ENCODE peak calls at places on chromosomes 1 and 21, in four cellular contexts. One of them, this sample, is unnamed.

GRCh38 chr21:28624626-28625025 is 368.1 kb downstream of the LTN1 start:
- DNase-seq in uterus: no peak
- DNase-seq in ovary: no peak
- DNase-seq in heart left ventricle: no peak
- DNase-seq in this sample: no peak

GRCh38 chr1:208308221-208308620 is 64.0 kb upstream of the PLXNA2 start:
- DNase-seq in uterus: no peak
- DNase-seq in ovary: no peak
- DNase-seq in heart left ventricle: no peak
- DNase-seq in this sample: no peak

GRCh38 chr21:26814374-26814773 is 30.8 kb downstream of the ADAMTS1 start:
- DNase-seq in uterus: no peak
- DNase-seq in ovary: no peak
- DNase-seq in heart left ventricle: no peak
- DNase-seq in this sample: no peak

GRCh38 chr1:174218983-174219382 is 59.7 kb downstream of the RABGAP1L start:
- DNase-seq in uterus: no peak
- DNase-seq in ovary: no peak
- DNase-seq in heart left ventricle: no peak
- DNase-seq in this sample: no peak

GRCh38 chr1:117707371-117707770 is 101.5 kb downstream of the TENT5C start:
- DNase-seq in uterus: no peak
- DNase-seq in ovary: no peak
- DNase-seq in heart left ventricle: no peak
- DNase-seq in this sample: no peak

GRCh38 chr1:40161888-40162397 is 756 bp downstream of the RLF start:
- DNase-seq in uterus: no peak
- DNase-seq in ovary: no peak
- DNase-seq in heart left ventricle: no peak
- DNase-seq in this sample: no peak

GRCh38 chr1:37999434-38000232 is 5.7 kb downstream of the FHL3 start:
- DNase-seq in uterus: peak
- DNase-seq in ovary: peak
- DNase-seq in heart left ventricle: peak
- DNase-seq in this sample: peak

GRCh38 chr1:178682886-178683285 is 42.2 kb upstream of the RALGPS2 start:
- DNase-seq in uterus: no peak
- DNase-seq in ovary: no peak
- DNase-seq in heart left ventricle: no peak
- DNase-seq in this sample: no peak

GRCh38 chr1:223718850-223719249 is 6.5 kb downstream of the CAPN2 start:
- DNase-seq in uterus: no peak
- DNase-seq in ovary: no peak
- DNase-seq in heart left ventricle: no peak
- DNase-seq in this sample: no peak

GRCh38 chr1:33387512-33388079 is 43.3 kb downstream of the PHC2 start:
- DNase-seq in uterus: no peak
- DNase-seq in ovary: no peak
- DNase-seq in heart left ventricle: no peak
- DNase-seq in this sample: no peak

GRCh38 chr1:47644216-47644581 is 206.4 kb downstream of the FOXD2 start:
- DNase-seq in uterus: no peak
- DNase-seq in ovary: no peak
- DNase-seq in heart left ventricle: no peak
- DNase-seq in this sample: no peak

GRCh38 chr1:223016381-223016780 is 126.7 kb downstream of the TLR5 start:
- DNase-seq in uterus: no peak
- DNase-seq in ovary: no peak
- DNase-seq in heart left ventricle: no peak
- DNase-seq in this sample: no peak

GRCh38 chr1:117231748-117232373 is 21.1 kb upstream of the VTCN1 start:
- DNase-seq in uterus: peak
- DNase-seq in ovary: no peak
- DNase-seq in heart left ventricle: no peak
- DNase-seq in this sample: no peak

GRCh38 chr1:231522038-231522437 is 6.4 kb upstream of the TSNAX start:
- DNase-seq in uterus: no peak
- DNase-seq in ovary: no peak
- DNase-seq in heart left ventricle: no peak
- DNase-seq in this sample: no peak

GRCh38 chr1:210587547-210587946 is 258.8 kb downstream of the HHAT start:
- DNase-seq in uterus: no peak
- DNase-seq in ovary: no peak
- DNase-seq in heart left ventricle: no peak
- DNase-seq in this sample: no peak

GRCh38 chr21:45640888-45641479 is 2.5 kb upstream of the PCBP3 start:
- DNase-seq in uterus: no peak
- DNase-seq in ovary: peak
- DNase-seq in heart left ventricle: no peak
- DNase-seq in this sample: no peak

GRCh38 chr1:20588634-20589225 is at the start of gene CDA:
- DNase-seq in uterus: peak
- DNase-seq in ovary: no peak
- DNase-seq in heart left ventricle: peak
- DNase-seq in this sample: no peak

GRCh38 chr1:222904451-222904850 is 89.6 kb downstream of the DISP1 start:
- DNase-seq in uterus: no peak
- DNase-seq in ovary: no peak
- DNase-seq in heart left ventricle: no peak
- DNase-seq in this sample: no peak

GRCh38 chr1:171506525-171507304 is 21.4 kb downstream of the PRRC2C start:
- DNase-seq in uterus: no peak
- DNase-seq in ovary: no peak
- DNase-seq in heart left ventricle: no peak
- DNase-seq in this sample: no peak

GRCh38 chr1:155207578-155208405 is at the start of gene THBS3:
- DNase-seq in uterus: peak
- DNase-seq in ovary: peak
- DNase-seq in heart left ventricle: peak
- DNase-seq in this sample: no peak

GRCh38 chr1:17441265-17441992 is 2.0 kb upstream of the RCC2 start:
- DNase-seq in uterus: no peak
- DNase-seq in ovary: no peak
- DNase-seq in heart left ventricle: no peak
- DNase-seq in this sample: no peak

GRCh38 chr1:101371259-101371658 is 134.4 kb downstream of the S1PR1 start:
- DNase-seq in uterus: no peak
- DNase-seq in ovary: no peak
- DNase-seq in heart left ventricle: no peak
- DNase-seq in this sample: no peak

GRCh38 chr1:23838401-23838866 is 13.2 kb upstream of the HMGCL start:
- DNase-seq in uterus: peak
- DNase-seq in ovary: peak
- DNase-seq in heart left ventricle: peak
- DNase-seq in this sample: peak

GRCh38 chr1:213829806-213830205 is 158.0 kb upstream of the PROX1 start:
- DNase-seq in uterus: no peak
- DNase-seq in ovary: no peak
- DNase-seq in heart left ventricle: no peak
- DNase-seq in this sample: no peak

GRCh38 chr1:161389691-161390558 is 22.2 kb upstream of the CFAP126 start:
- DNase-seq in uterus: peak
- DNase-seq in ovary: peak
- DNase-seq in heart left ventricle: peak
- DNase-seq in this sample: peak

GRCh38 chr1:228101994-228102790 is 933 bp downstream of the C1orf35 start:
- DNase-seq in uterus: no peak
- DNase-seq in ovary: peak
- DNase-seq in heart left ventricle: no peak
- DNase-seq in this sample: peak
- TF ChIP-seq CTCF in uterus: no peak
- TF ChIP-seq CTCF in ovary: no peak
- TF ChIP-seq CTCF in heart left ventricle: peak
- TF ChIP-seq CTCF in this sample: no peak

DNA sequence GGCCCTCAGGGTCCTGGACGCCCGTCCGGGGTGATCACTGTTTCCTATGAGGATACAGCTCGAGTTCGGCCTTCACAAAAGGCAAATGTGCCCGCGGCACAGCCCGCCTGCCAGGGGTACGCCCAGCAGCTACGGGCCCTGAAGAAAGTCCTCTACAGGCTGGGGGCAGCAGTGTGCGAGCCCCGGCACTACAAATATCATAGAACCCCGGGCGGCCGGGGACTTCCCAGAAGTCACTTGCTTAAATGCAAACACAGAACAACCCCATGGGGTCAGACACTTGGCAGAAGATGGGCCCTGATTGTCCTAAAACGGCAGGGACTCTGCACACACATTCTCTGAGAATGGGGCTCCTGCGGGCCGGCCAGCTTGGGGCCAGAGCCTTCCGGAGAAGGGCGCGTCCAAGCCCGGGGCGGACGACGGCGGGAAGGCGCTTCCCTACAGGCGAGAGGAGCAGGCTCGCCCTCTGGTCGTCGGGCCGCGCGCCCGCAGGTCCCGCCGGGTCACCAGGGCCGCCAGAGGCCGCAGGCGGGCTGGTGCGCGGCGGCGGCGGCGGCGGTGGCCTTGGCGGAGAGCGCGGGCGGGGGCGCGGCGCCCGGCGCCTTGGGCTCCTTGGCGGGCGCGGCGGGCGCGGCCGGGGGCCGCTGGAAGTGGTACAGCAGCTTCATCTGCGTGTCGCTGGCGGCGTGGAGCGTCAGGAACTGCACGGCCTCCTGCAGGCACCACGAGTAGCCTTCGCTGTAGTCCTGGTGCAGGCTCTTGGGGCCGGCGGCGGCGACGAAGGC is 905 bp downstream of the HES5 start:
- DNase-seq in uterus: no peak
- DNase-seq in ovary: no peak
- DNase-seq in heart left ventricle: no peak
- DNase-seq in this sample: no peak
- H3K4me3 ChIP-seq in uterus: no peak
- H3K4me3 ChIP-seq in ovary: no peak
- H3K4me3 ChIP-seq in heart left ventricle: peak
- H3K4me3 ChIP-seq in this sample: no peak

GRCh38 chr1:238649200-238649599 is 737.2 kb upstream of the CHRM3 start:
- DNase-seq in uterus: no peak
- DNase-seq in ovary: no peak
- DNase-seq in heart left ventricle: no peak
- DNase-seq in this sample: no peak

GRCh38 chr1:238652346-238652968 is 733.9 kb upstream of the CHRM3 start:
- DNase-seq in uterus: no peak
- DNase-seq in ovary: no peak
- DNase-seq in heart left ventricle: no peak
- DNase-seq in this sample: no peak

GRCh38 chr1:238648296-238648695 is 738.1 kb upstream of the CHRM3 start:
- DNase-seq in uterus: no peak
- DNase-seq in ovary: no peak
- DNase-seq in heart left ventricle: no peak
- DNase-seq in this sample: no peak

GRCh38 chr1:238648756-238649155 is 737.6 kb upstream of the CHRM3 start:
- DNase-seq in uterus: no peak
- DNase-seq in ovary: no peak
- DNase-seq in heart left ventricle: no peak
- DNase-seq in this sample: no peak

DNA sequence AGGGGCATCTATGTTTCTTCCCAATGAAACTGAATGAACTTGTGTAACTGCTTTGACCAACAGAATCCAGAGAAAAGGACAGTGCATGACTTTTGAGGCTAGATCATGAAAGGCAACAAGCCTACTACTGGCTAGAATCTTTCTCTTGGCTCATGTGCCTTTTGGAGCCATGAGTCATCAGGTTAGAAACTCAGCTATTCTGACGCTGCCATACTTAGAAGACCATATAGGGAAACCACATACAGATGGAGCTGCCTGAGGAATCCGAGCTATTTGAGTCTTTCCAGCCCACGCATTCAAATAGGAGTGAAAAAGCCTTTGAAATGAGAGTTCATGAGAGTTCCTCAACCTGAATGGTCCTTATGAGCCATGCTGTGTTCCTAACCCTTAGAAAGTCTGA is 738.5 kb upstream of the CHRM3 start:
- DNase-seq in uterus: no peak
- DNase-seq in ovary: no peak
- DNase-seq in heart left ventricle: no peak
- DNase-seq in this sample: no peak
- TF ChIP-seq POLR2A in uterus: no peak
- TF ChIP-seq POLR2A in ovary: no peak
- TF ChIP-seq POLR2A in heart left ventricle: no peak
- TF ChIP-seq POLR2A in this sample: no peak

GRCh38 chr1:70142120-70142519 is 63.3 kb downstream of the LRRC40 start:
- DNase-seq in uterus: no peak
- DNase-seq in ovary: no peak
- DNase-seq in heart left ventricle: no peak
- DNase-seq in this sample: no peak
- TF ChIP-seq CTCF in uterus: no peak
- TF ChIP-seq CTCF in ovary: no peak
- TF ChIP-seq CTCF in heart left ventricle: peak
- TF ChIP-seq CTCF in this sample: no peak

GRCh38 chr1:236494586-236495207 is 29.1 kb upstream of the LGALS8 start:
- DNase-seq in uterus: no peak
- DNase-seq in ovary: no peak
- DNase-seq in heart left ventricle: no peak
- DNase-seq in this sample: no peak
- H3K4me3 ChIP-seq in uterus: no peak
- H3K4me3 ChIP-seq in ovary: no peak
- H3K4me3 ChIP-seq in heart left ventricle: no peak
- H3K4me3 ChIP-seq in this sample: no peak

DNA sequence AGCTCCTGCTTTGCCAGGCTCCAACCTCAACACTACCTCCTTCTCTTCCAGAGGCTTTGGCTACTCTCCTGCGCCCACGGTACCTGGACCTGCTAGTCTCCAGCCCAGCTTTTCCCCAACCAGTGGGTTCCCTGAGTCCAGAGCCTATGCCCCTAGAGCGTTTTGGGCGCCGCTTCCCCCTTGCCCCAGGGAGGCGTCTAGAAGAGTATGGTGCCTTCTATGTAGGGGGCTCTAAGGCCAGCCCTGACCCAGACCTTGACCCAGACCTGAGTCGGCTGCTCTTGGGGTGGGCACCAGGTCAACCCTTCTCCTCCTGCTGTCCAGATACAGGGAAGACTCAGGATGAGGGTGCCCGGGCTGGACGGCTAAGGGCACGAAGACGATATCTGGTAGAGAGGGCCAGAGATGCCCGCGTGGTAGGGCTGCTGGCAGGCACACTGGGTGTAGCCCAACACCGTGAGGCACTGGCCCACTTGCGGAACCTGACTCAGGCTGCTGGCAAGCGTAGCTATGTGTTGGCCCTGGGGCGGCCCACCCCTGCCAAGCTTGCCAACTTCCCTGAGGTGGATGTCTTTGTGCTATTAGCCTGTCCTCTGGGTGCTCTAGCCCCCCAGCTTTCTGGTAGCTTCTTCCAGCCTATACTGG is 1.6 kb downstream of the DPH2 start:
- DNase-seq in uterus: no peak
- DNase-seq in ovary: no peak
- DNase-seq in heart left ventricle: no peak
- DNase-seq in this sample: no peak
- TF ChIP-seq POLR2A in uterus: no peak
- TF ChIP-seq POLR2A in ovary: no peak
- TF ChIP-seq POLR2A in heart left ventricle: no peak
- TF ChIP-seq POLR2A in this sample: no peak

GRCh38 chr1:55140137-55140536 is 75.0 kb downstream of the USP24 start:
- DNase-seq in uterus: no peak
- DNase-seq in ovary: no peak
- DNase-seq in heart left ventricle: no peak
- DNase-seq in this sample: no peak
- TF ChIP-seq CTCF in uterus: no peak
- TF ChIP-seq CTCF in ovary: no peak
- TF ChIP-seq CTCF in heart left ventricle: no peak
- TF ChIP-seq CTCF in this sample: no peak